ENCODE peak calls at places on chromosomes 5 and 9, in six cellular contexts. I, R, N, E, C and S are unnamed samples.

GRCh38 chr5:55022454-55022853 is 1.6 kb upstream of the GZMK start:
- DNase-seq in E (no peak), N (no peak), I (no peak), R (no peak), C (no peak), S (no peak)

GRCh38 chr5:36270175-36270574 is 28.4 kb upstream of the NADK2 start:
- DNase-seq in C (no peak), E (no peak), I (no peak), N (no peak), R (no peak), S (no peak)

GRCh38 chr5:155728857-155729683 is 597.9 kb upstream of the SGCD start:
- DNase-seq in I (no peak), R (no peak), E (no peak), C (no peak), N (no peak), S (peak)

GRCh38 chr5:180718810-180719453 is 20.9 kb downstream of the OR2Y1 start:
- DNase-seq in N (no peak), C (peak), R (no peak), E (peak), I (peak), S (no peak)

GRCh38 chr5:154346427-154346826 is 99.4 kb upstream of the SAP30L start:
- DNase-seq in N (no peak), I (no peak), R (no peak), E (no peak), C (no peak), S (no peak)

GRCh38 chr5:6659941-6660684 is 26.9 kb downstream of the SRD5A1 start:
- DNase-seq in E (no peak), N (no peak), C (no peak), I (no peak), R (peak), S (no peak)

GRCh38 chr5:79399046-79399445 is 114.9 kb downstream of the HOMER1 start:
- DNase-seq in I (no peak), R (no peak), N (no peak), C (no peak), E (no peak), S (no peak)

GRCh38 chr9:25677301-25678146 is 720 bp downstream of the TUSC1 start:
- DNase-seq in I (no peak), N (no peak), E (no peak), R (no peak), C (no peak), S (peak)

GRCh38 chr5:110031402-110032140 is 341.8 kb downstream of the MAN2A1 start:
- DNase-seq in R (no peak), I (no peak), E (no peak), C (no peak), N (no peak), S (no peak)

GRCh38 chr5:69024241-69024651 is 69.6 kb upstream of the SLC30A5 start:
- DNase-seq in R (no peak), I (peak), N (no peak), E (peak), C (peak), S (peak)

GRCh38 chr5:18114161-18114802 is 480.0 kb downstream of the TAF11L14 start:
- DNase-seq in R (no peak), E (no peak), I (no peak), C (no peak), N (no peak), S (no peak)

GRCh38 chr9:97038551-97038908 is 412 bp downstream of the CTSV start:
- DNase-seq in R (no peak), I (no peak), E (no peak), C (no peak), N (no peak), S (no peak)

GRCh38 chr9:69174645-69175487 is 789 bp downstream of the TJP2 start:
- DNase-seq in C (peak), E (no peak), N (no peak), I (peak), R (peak), S (peak)

GRCh38 chr5:199821-200645 is 8.7 kb downstream of the LRRC14B start:
- DNase-seq in C (no peak), I (no peak), E (no peak), N (no peak), R (no peak), S (no peak)

GRCh38 chr5:126531543-126532120 is 63.4 kb downstream of the ALDH7A1 start:
- DNase-seq in E (no peak), C (peak), R (no peak), I (peak), N (no peak), S (no peak)
- TF ChIP-seq SP1 in E (no peak), C (no peak), R (no peak), I (no peak), N (no peak), S (no peak)

GRCh38 chr5:172530835-172531703 is 76.7 kb upstream of the SH3PXD2B start:
- DNase-seq in R (peak), C (no peak), N (no peak), E (no peak), I (no peak), S (no peak)
- TF ChIP-seq ATF3 in R (no peak), C (no peak), N (no peak), E (no peak), I (no peak), S (no peak)

GRCh38 chr5:126464959-126465358 is 41.8 kb downstream of the GRAMD2B start:
- DNase-seq in N (no peak), E (no peak), I (no peak), R (no peak), C (no peak), S (peak)
- TF ChIP-seq SP1 in N (no peak), E (no peak), I (no peak), R (no peak), C (no peak), S (no peak)

DNA sequence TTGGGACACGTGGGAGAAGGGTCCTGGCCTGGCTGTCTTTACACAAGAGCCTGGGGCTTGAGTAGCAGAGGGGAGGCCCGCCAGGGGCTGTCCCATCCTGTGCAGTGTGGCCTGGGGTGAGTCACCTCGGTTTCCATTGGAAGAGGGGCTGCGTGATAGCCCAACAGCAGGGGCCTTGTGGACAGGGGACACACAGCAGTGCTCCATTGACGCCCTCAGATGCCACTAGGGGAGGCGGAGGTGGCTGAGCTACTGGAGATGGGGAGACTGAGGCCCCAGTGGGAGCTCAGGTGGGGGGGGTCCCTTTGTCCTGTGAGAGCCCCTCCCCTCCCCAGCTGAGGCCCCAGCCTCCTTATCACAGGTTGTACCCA is 50.0 kb upstream of the RNU6ATAC start:
- DNase-seq in R (no peak), E (no peak), I (no peak), C (peak), N (no peak), S (no peak)
- TF ChIP-seq ATF3 in R (no peak), E (no peak), I (no peak), C (no peak), N (no peak), S (no peak)

GRCh38 chr5:72178910-72179815 is 71.9 kb downstream of the MAP1B start:
- DNase-seq in E (peak), N (no peak), C (no peak), I (no peak), R (no peak), S (peak)
- TF ChIP-seq SP1 in E (peak), N (no peak), C (no peak), I (no peak), R (no peak), S (no peak)

DNA sequence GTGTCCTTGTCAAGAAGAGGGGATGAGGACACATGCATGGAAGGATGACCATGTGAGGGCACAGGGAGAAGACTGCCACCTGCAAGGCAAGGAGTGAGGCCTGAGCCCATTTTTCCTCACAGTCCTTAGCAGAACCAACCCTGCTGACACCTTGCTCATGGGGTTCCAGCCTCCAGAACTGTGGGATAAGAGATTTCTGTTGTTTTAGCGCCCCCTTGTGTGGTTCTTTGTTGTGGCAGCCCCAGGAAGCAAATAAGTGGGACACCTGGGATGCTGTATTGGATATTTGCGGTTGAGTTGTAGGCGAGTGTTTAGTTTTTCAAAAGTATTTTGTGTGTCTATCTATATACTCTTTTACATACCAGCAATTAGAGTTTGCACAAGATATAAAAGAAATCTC is 206.4 kb downstream of the NXNL2 start:
- DNase-seq in C (peak), E (no peak), N (no peak), R (no peak), I (peak), S (peak)
- TF ChIP-seq ATF3 in C (no peak), E (no peak), N (no peak), R (no peak), I (no peak), S (no peak)